ENCODE peak calls at places on chromosome 3, in ten cellular contexts. One of them, this sample, is unnamed.
A peak's percentile ranks its signal among the peaks of the same experiment; 100 is the strongest.

GRCh38 chr3:128231596-128231995 is 78.3 kb downstream of the EEFSEC start:
- DNase-seq in testis: no peak
- DNase-seq in Calu3: no peak
- DNase-seq in IMR-90: peak; percentile 11
- DNase-seq in GOT3: no peak
- DNase-seq in hepatocyte: no peak
- DNase-seq in activated naive CD4-positive, alpha-beta T cell treated with anti-CD3 and anti-CD28 coated beads, Interleukin-2, amount 10 ng/mL, durations not matched to agents 7 days and 5 days: no peak
- DNase-seq in endothelial cell: no peak
- DNase-seq in nephron progenitor cell: no peak
- DNase-seq in posterior vena cava: no peak
- DNase-seq in this sample: no peak

GRCh38 chr3:38015485-38015884 is 14.0 kb downstream of the PLCD1 start:
- DNase-seq in testis: no peak
- DNase-seq in Calu3: no peak
- DNase-seq in IMR-90: no peak
- DNase-seq in GOT3: no peak
- DNase-seq in hepatocyte: no peak
- DNase-seq in activated naive CD4-positive, alpha-beta T cell treated with anti-CD3 and anti-CD28 coated beads, Interleukin-2, amount 10 ng/mL, durations not matched to agents 7 days and 5 days: no peak
- DNase-seq in endothelial cell: no peak
- DNase-seq in nephron progenitor cell: no peak
- DNase-seq in posterior vena cava: peak; percentile 8
- DNase-seq in this sample: no peak

GRCh38 chr3:130894130-130894872 is 417 bp downstream of the ATP2C1 start:
- DNase-seq in testis: peak; percentile 57
- DNase-seq in Calu3: peak; percentile 53
- DNase-seq in IMR-90: no peak
- DNase-seq in GOT3: no peak
- DNase-seq in hepatocyte: peak; percentile 70
- DNase-seq in activated naive CD4-positive, alpha-beta T cell treated with anti-CD3 and anti-CD28 coated beads, Interleukin-2, amount 10 ng/mL, durations not matched to agents 7 days and 5 days: peak; percentile 67
- DNase-seq in endothelial cell: peak; percentile 36
- DNase-seq in nephron progenitor cell: peak; percentile 65
- DNase-seq in posterior vena cava: peak; percentile 81
- DNase-seq in this sample: peak; percentile 20

GRCh38 chr3:172106989-172107388 is 67.6 kb downstream of the FNDC3B start:
- DNase-seq in testis: peak; percentile 48
- DNase-seq in Calu3: no peak
- DNase-seq in IMR-90: no peak
- DNase-seq in GOT3: no peak
- DNase-seq in hepatocyte: no peak
- DNase-seq in activated naive CD4-positive, alpha-beta T cell treated with anti-CD3 and anti-CD28 coated beads, Interleukin-2, amount 10 ng/mL, durations not matched to agents 7 days and 5 days: peak; percentile 80
- DNase-seq in endothelial cell: no peak
- DNase-seq in nephron progenitor cell: no peak
- DNase-seq in posterior vena cava: no peak
- DNase-seq in this sample: peak; percentile 46

GRCh38 chr3:98013428-98014349 is 21.4 kb downstream of the GABRR3 start:
- DNase-seq in testis: no peak
- DNase-seq in Calu3: no peak
- DNase-seq in IMR-90: peak; percentile 33
- DNase-seq in GOT3: no peak
- DNase-seq in hepatocyte: no peak
- DNase-seq in activated naive CD4-positive, alpha-beta T cell treated with anti-CD3 and anti-CD28 coated beads, Interleukin-2, amount 10 ng/mL, durations not matched to agents 7 days and 5 days: no peak
- DNase-seq in endothelial cell: no peak
- DNase-seq in nephron progenitor cell: no peak
- DNase-seq in posterior vena cava: no peak
- DNase-seq in this sample: no peak

GRCh38 chr3:59877679-59878427 is 828.0 kb upstream of the CFAP20DC start:
- DNase-seq in testis: no peak
- DNase-seq in Calu3: no peak
- DNase-seq in IMR-90: peak; percentile 8
- DNase-seq in GOT3: no peak
- DNase-seq in hepatocyte: no peak
- DNase-seq in activated naive CD4-positive, alpha-beta T cell treated with anti-CD3 and anti-CD28 coated beads, Interleukin-2, amount 10 ng/mL, durations not matched to agents 7 days and 5 days: no peak
- DNase-seq in endothelial cell: no peak
- DNase-seq in nephron progenitor cell: no peak
- DNase-seq in posterior vena cava: no peak
- DNase-seq in this sample: no peak

GRCh38 chr3:45473841-45474240 is 85.5 kb downstream of the LARS2 start:
- DNase-seq in testis: no peak
- DNase-seq in Calu3: no peak
- DNase-seq in IMR-90: peak; percentile 33
- DNase-seq in GOT3: no peak
- DNase-seq in hepatocyte: no peak
- DNase-seq in activated naive CD4-positive, alpha-beta T cell treated with anti-CD3 and anti-CD28 coated beads, Interleukin-2, amount 10 ng/mL, durations not matched to agents 7 days and 5 days: no peak
- DNase-seq in endothelial cell: no peak
- DNase-seq in nephron progenitor cell: no peak
- DNase-seq in posterior vena cava: no peak
- DNase-seq in this sample: no peak

GRCh38 chr3:124664804-124665203 is 65.4 kb upstream of the UMPS start:
- DNase-seq in testis: no peak
- DNase-seq in Calu3: peak; percentile 27
- DNase-seq in IMR-90: no peak
- DNase-seq in GOT3: no peak
- DNase-seq in hepatocyte: peak; percentile 31
- DNase-seq in activated naive CD4-positive, alpha-beta T cell treated with anti-CD3 and anti-CD28 coated beads, Interleukin-2, amount 10 ng/mL, durations not matched to agents 7 days and 5 days: no peak
- DNase-seq in endothelial cell: no peak
- DNase-seq in nephron progenitor cell: no peak
- DNase-seq in posterior vena cava: no peak
- DNase-seq in this sample: no peak

GRCh38 chr3:66241466-66241865 is 20.7 kb downstream of the SLC25A26 start:
- DNase-seq in testis: no peak
- DNase-seq in Calu3: no peak
- DNase-seq in IMR-90: no peak
- DNase-seq in GOT3: no peak
- DNase-seq in hepatocyte: no peak
- DNase-seq in activated naive CD4-positive, alpha-beta T cell treated with anti-CD3 and anti-CD28 coated beads, Interleukin-2, amount 10 ng/mL, durations not matched to agents 7 days and 5 days: no peak
- DNase-seq in endothelial cell: no peak
- DNase-seq in nephron progenitor cell: no peak
- DNase-seq in posterior vena cava: no peak
- DNase-seq in this sample: no peak

GRCh38 chr3:69659180-69659915 is 79.9 kb upstream of the MITF start:
- DNase-seq in testis: no peak
- DNase-seq in Calu3: no peak
- DNase-seq in IMR-90: no peak
- DNase-seq in GOT3: no peak
- DNase-seq in hepatocyte: no peak
- DNase-seq in activated naive CD4-positive, alpha-beta T cell treated with anti-CD3 and anti-CD28 coated beads, Interleukin-2, amount 10 ng/mL, durations not matched to agents 7 days and 5 days: no peak
- DNase-seq in endothelial cell: no peak
- DNase-seq in nephron progenitor cell: no peak
- DNase-seq in posterior vena cava: no peak
- DNase-seq in this sample: no peak

GRCh38 chr3:187403768-187404270 is 35.6 kb downstream of the RTP4 start:
- DNase-seq in testis: no peak
- DNase-seq in Calu3: peak; percentile 71
- DNase-seq in IMR-90: peak; percentile 97
- DNase-seq in GOT3: peak; percentile 44
- DNase-seq in hepatocyte: peak; percentile 72
- DNase-seq in activated naive CD4-positive, alpha-beta T cell treated with anti-CD3 and anti-CD28 coated beads, Interleukin-2, amount 10 ng/mL, durations not matched to agents 7 days and 5 days: no peak
- DNase-seq in endothelial cell: no peak
- DNase-seq in nephron progenitor cell: no peak
- DNase-seq in posterior vena cava: no peak
- DNase-seq in this sample: no peak

GRCh38 chr3:26198609-26199008 is 408.7 kb downstream of the OXSM start:
- DNase-seq in testis: no peak
- DNase-seq in Calu3: no peak
- DNase-seq in IMR-90: no peak
- DNase-seq in GOT3: no peak
- DNase-seq in hepatocyte: no peak
- DNase-seq in activated naive CD4-positive, alpha-beta T cell treated with anti-CD3 and anti-CD28 coated beads, Interleukin-2, amount 10 ng/mL, durations not matched to agents 7 days and 5 days: no peak
- DNase-seq in endothelial cell: no peak
- DNase-seq in nephron progenitor cell: no peak
- DNase-seq in posterior vena cava: no peak
- DNase-seq in this sample: no peak

GRCh38 chr3:186826316-186826977 is 16.1 kb upstream of the ADIPOQ start:
- DNase-seq in testis: no peak
- DNase-seq in Calu3: no peak
- DNase-seq in IMR-90: no peak
- DNase-seq in GOT3: no peak
- DNase-seq in hepatocyte: no peak
- DNase-seq in activated naive CD4-positive, alpha-beta T cell treated with anti-CD3 and anti-CD28 coated beads, Interleukin-2, amount 10 ng/mL, durations not matched to agents 7 days and 5 days: peak; percentile 47
- DNase-seq in endothelial cell: no peak
- DNase-seq in nephron progenitor cell: peak; percentile 21
- DNase-seq in posterior vena cava: no peak
- DNase-seq in this sample: no peak

GRCh38 chr3:143685483-143685882 is 162.8 kb downstream of the SLC9A9 start:
- DNase-seq in testis: no peak
- DNase-seq in Calu3: no peak
- DNase-seq in IMR-90: no peak
- DNase-seq in GOT3: no peak
- DNase-seq in hepatocyte: no peak
- DNase-seq in activated naive CD4-positive, alpha-beta T cell treated with anti-CD3 and anti-CD28 coated beads, Interleukin-2, amount 10 ng/mL, durations not matched to agents 7 days and 5 days: no peak
- DNase-seq in endothelial cell: no peak
- DNase-seq in nephron progenitor cell: no peak
- DNase-seq in posterior vena cava: no peak
- DNase-seq in this sample: no peak

GRCh38 chr3:174253221-174253620 is 605.9 kb upstream of the NAALADL2 start:
- DNase-seq in testis: no peak
- DNase-seq in Calu3: no peak
- DNase-seq in IMR-90: no peak
- DNase-seq in GOT3: no peak
- DNase-seq in hepatocyte: no peak
- DNase-seq in activated naive CD4-positive, alpha-beta T cell treated with anti-CD3 and anti-CD28 coated beads, Interleukin-2, amount 10 ng/mL, durations not matched to agents 7 days and 5 days: no peak
- DNase-seq in endothelial cell: no peak
- DNase-seq in nephron progenitor cell: no peak
- DNase-seq in posterior vena cava: no peak
- DNase-seq in this sample: no peak

GRCh38 chr3:111676177-111677021 is 81.3 kb upstream of the ZBED2 start:
- DNase-seq in testis: no peak
- DNase-seq in Calu3: peak; percentile 78
- DNase-seq in IMR-90: no peak
- DNase-seq in GOT3: no peak
- DNase-seq in hepatocyte: peak; percentile 61
- DNase-seq in activated naive CD4-positive, alpha-beta T cell treated with anti-CD3 and anti-CD28 coated beads, Interleukin-2, amount 10 ng/mL, durations not matched to agents 7 days and 5 days: peak; percentile 33
- DNase-seq in endothelial cell: no peak
- DNase-seq in nephron progenitor cell: no peak
- DNase-seq in posterior vena cava: no peak
- DNase-seq in this sample: no peak

GRCh38 chr3:167861649-167862048 is 126.1 kb downstream of the SERPINI1 start:
- DNase-seq in testis: no peak
- DNase-seq in Calu3: no peak
- DNase-seq in IMR-90: no peak
- DNase-seq in GOT3: no peak
- DNase-seq in hepatocyte: no peak
- DNase-seq in activated naive CD4-positive, alpha-beta T cell treated with anti-CD3 and anti-CD28 coated beads, Interleukin-2, amount 10 ng/mL, durations not matched to agents 7 days and 5 days: no peak
- DNase-seq in endothelial cell: no peak
- DNase-seq in nephron progenitor cell: no peak
- DNase-seq in posterior vena cava: no peak
- DNase-seq in this sample: no peak

GRCh38 chr3:94539937-94540336 is 477.1 kb downstream of the NSUN3 start:
- DNase-seq in testis: no peak
- DNase-seq in Calu3: no peak
- DNase-seq in IMR-90: no peak
- DNase-seq in GOT3: no peak
- DNase-seq in hepatocyte: no peak
- DNase-seq in activated naive CD4-positive, alpha-beta T cell treated with anti-CD3 and anti-CD28 coated beads, Interleukin-2, amount 10 ng/mL, durations not matched to agents 7 days and 5 days: no peak
- DNase-seq in endothelial cell: no peak
- DNase-seq in nephron progenitor cell: no peak
- DNase-seq in posterior vena cava: no peak
- DNase-seq in this sample: no peak

GRCh38 chr3:128432898-128433629 is 33.6 kb downstream of the DNAJB8 start:
- DNase-seq in testis: no peak
- DNase-seq in Calu3: peak; percentile 59
- DNase-seq in IMR-90: no peak
- DNase-seq in GOT3: no peak
- DNase-seq in hepatocyte: peak; percentile 51
- DNase-seq in activated naive CD4-positive, alpha-beta T cell treated with anti-CD3 and anti-CD28 coated beads, Interleukin-2, amount 10 ng/mL, durations not matched to agents 7 days and 5 days: no peak
- DNase-seq in endothelial cell: no peak
- DNase-seq in nephron progenitor cell: peak; percentile 62
- DNase-seq in posterior vena cava: peak; percentile 75
- DNase-seq in this sample: no peak

GRCh38 chr3:147838650-147839049 is 429.5 kb downstream of the ZIC1 start:
- DNase-seq in testis: no peak
- DNase-seq in Calu3: no peak
- DNase-seq in IMR-90: peak; percentile 24
- DNase-seq in GOT3: no peak
- DNase-seq in hepatocyte: peak; percentile 8
- DNase-seq in activated naive CD4-positive, alpha-beta T cell treated with anti-CD3 and anti-CD28 coated beads, Interleukin-2, amount 10 ng/mL, durations not matched to agents 7 days and 5 days: no peak
- DNase-seq in endothelial cell: no peak
- DNase-seq in nephron progenitor cell: no peak
- DNase-seq in posterior vena cava: no peak
- DNase-seq in this sample: no peak

GRCh38 chr3:120177907-120178306 is 83.7 kb upstream of the GSK3B start:
- DNase-seq in testis: no peak
- DNase-seq in Calu3: no peak
- DNase-seq in IMR-90: no peak
- DNase-seq in GOT3: no peak
- DNase-seq in hepatocyte: no peak
- DNase-seq in activated naive CD4-positive, alpha-beta T cell treated with anti-CD3 and anti-CD28 coated beads, Interleukin-2, amount 10 ng/mL, durations not matched to agents 7 days and 5 days: no peak
- DNase-seq in endothelial cell: no peak
- DNase-seq in nephron progenitor cell: no peak
- DNase-seq in posterior vena cava: no peak
- DNase-seq in this sample: no peak

GRCh38 chr3:149547954-149548728 is 73.6 kb downstream of the TM4SF4 start:
- DNase-seq in testis: peak; percentile 48
- DNase-seq in Calu3: peak; percentile 71
- DNase-seq in IMR-90: peak; percentile 90
- DNase-seq in GOT3: peak; percentile 48
- DNase-seq in hepatocyte: peak; percentile 65
- DNase-seq in activated naive CD4-positive, alpha-beta T cell treated with anti-CD3 and anti-CD28 coated beads, Interleukin-2, amount 10 ng/mL, durations not matched to agents 7 days and 5 days: no peak
- DNase-seq in endothelial cell: no peak
- DNase-seq in nephron progenitor cell: no peak
- DNase-seq in posterior vena cava: no peak
- DNase-seq in this sample: no peak

GRCh38 chr3:55637906-55638635 is 151.0 kb upstream of the WNT5A start:
- DNase-seq in testis: no peak
- DNase-seq in Calu3: no peak
- DNase-seq in IMR-90: no peak
- DNase-seq in GOT3: no peak
- DNase-seq in hepatocyte: no peak
- DNase-seq in activated naive CD4-positive, alpha-beta T cell treated with anti-CD3 and anti-CD28 coated beads, Interleukin-2, amount 10 ng/mL, durations not matched to agents 7 days and 5 days: no peak
- DNase-seq in endothelial cell: no peak
- DNase-seq in nephron progenitor cell: no peak
- DNase-seq in posterior vena cava: no peak
- DNase-seq in this sample: no peak

GRCh38 chr3:179046497-179047353 is 24.9 kb downstream of the ZMAT3 start:
- DNase-seq in testis: no peak
- DNase-seq in Calu3: no peak
- DNase-seq in IMR-90: peak; percentile 8
- DNase-seq in GOT3: no peak
- DNase-seq in hepatocyte: no peak
- DNase-seq in activated naive CD4-positive, alpha-beta T cell treated with anti-CD3 and anti-CD28 coated beads, Interleukin-2, amount 10 ng/mL, durations not matched to agents 7 days and 5 days: no peak
- DNase-seq in endothelial cell: no peak
- DNase-seq in nephron progenitor cell: no peak
- DNase-seq in posterior vena cava: no peak
- DNase-seq in this sample: no peak

GRCh38 chr3:148319161-148319915 is 378.4 kb upstream of the AGTR1 start:
- DNase-seq in testis: no peak
- DNase-seq in Calu3: no peak
- DNase-seq in IMR-90: peak; percentile 90
- DNase-seq in GOT3: no peak
- DNase-seq in hepatocyte: no peak
- DNase-seq in activated naive CD4-positive, alpha-beta T cell treated with anti-CD3 and anti-CD28 coated beads, Interleukin-2, amount 10 ng/mL, durations not matched to agents 7 days and 5 days: no peak
- DNase-seq in endothelial cell: no peak
- DNase-seq in nephron progenitor cell: no peak
- DNase-seq in posterior vena cava: no peak
- DNase-seq in this sample: no peak

GRCh38 chr3:129794319-129795201 is 99.0 kb downstream of the TMCC1 start:
- DNase-seq in testis: peak; percentile 31
- DNase-seq in Calu3: peak; percentile 95
- DNase-seq in IMR-90: no peak
- DNase-seq in GOT3: no peak
- DNase-seq in hepatocyte: peak; percentile 86
- DNase-seq in activated naive CD4-positive, alpha-beta T cell treated with anti-CD3 and anti-CD28 coated beads, Interleukin-2, amount 10 ng/mL, durations not matched to agents 7 days and 5 days: peak; percentile 33
- DNase-seq in endothelial cell: peak; percentile 42
- DNase-seq in nephron progenitor cell: peak; percentile 30
- DNase-seq in posterior vena cava: no peak
- DNase-seq in this sample: no peak

This sample was measured in activated T-cell treated with anti-CD3 and anti-CD28 coated beads for 4 hours.